ENCODE peak calls at places on chromosome 21, in five cellular contexts. T is hippocampal formation; D is activated CD8-positive, alpha-beta memory T cell treated with anti-CD3 and anti-CD28 coated beads, Interleukin-2, amount 10 ng/mL, durations not matched to agents 7 days and 5 days; H is T-helper 1 cell; J is NCI-H1436. S is an unnamed sample.

GRCh38 chr21:38478782-38479181 is 19.5 kb downstream of the ERG start:
- DNase-seq in T (no peak), D (no peak), H (no peak), J (no peak), S (no peak)

GRCh38 chr21:38242036-38242435 is 14.8 kb upstream of the KCNJ15 start:
- DNase-seq in T (no peak), D (no peak), H (no peak), J (no peak), S (no peak)

GRCh38 chr21:25850126-25850831 is 115.5 kb downstream of the GABPA start:
- DNase-seq in T (no peak), D (no peak), H (no peak), J (no peak), S (no peak)

GRCh38 chr21:31524140-31524539 is 135.4 kb upstream of the SOD1 start:
- DNase-seq in T (no peak), D (no peak), H (no peak), J (no peak), S (no peak)

GRCh38 chr21:31343680-31344480 is at the start of gene TIAM1:
- DNase-seq in T (peak; percentile 43), D (no peak), H (no peak), J (no peak), S (peak; percentile 93)

GRCh38 chr21:38386967-38387366 is 111.3 kb downstream of the ERG start:
- DNase-seq in T (no peak), D (peak; percentile 62), H (no peak), J (no peak), S (no peak)

GRCh38 chr21:21114456-21114855 is 116.2 kb downstream of the NCAM2 start:
- DNase-seq in T (no peak), D (no peak), H (no peak), J (no peak), S (no peak)

GRCh38 chr21:44267655-44268142 is 6.0 kb upstream of the DNMT3L start:
- DNase-seq in T (no peak), D (no peak), H (no peak), J (no peak), S (peak; percentile 18)

GRCh38 chr21:17387030-17387617 is 125.7 kb upstream of the CXADR start:
- DNase-seq in T (peak; percentile 25), D (peak; percentile 45), H (peak; percentile 19), J (peak; percentile 77), S (peak; percentile 83)

GRCh38 chr21:39137248-39138186 is 45.7 kb downstream of the PSMG1 start:
- DNase-seq in T (no peak), D (peak; percentile 36), H (no peak), J (no peak), S (no peak)

GRCh38 chr21:41360072-41360821 is 1.6 kb upstream of the MX2 start:
- DNase-seq in T (no peak), D (peak; percentile 41), H (no peak), J (peak; percentile 12), S (no peak)

GRCh38 chr21:42310411-42311001 is 4.7 kb downstream of the TFF3 start:
- DNase-seq in T (no peak), D (no peak), H (no peak), J (no peak), S (no peak)

GRCh38 chr21:41929248-41929647 is 24.6 kb downstream of the C2CD2 start:
- DNase-seq in T (no peak), D (no peak), H (no peak), J (no peak), S (no peak)

GRCh38 chr21:44433791-44434567 is 21.3 kb upstream of the LRRC3 start:
- DNase-seq in T (no peak), D (no peak), H (no peak), J (no peak), S (no peak)

GRCh38 chr21:45350206-45350854 is 54.6 kb upstream of the COL18A1 start:
- DNase-seq in T (no peak), D (no peak), H (no peak), J (no peak), S (no peak)

GRCh38 chr21:33325222-33326067 is 675 bp downstream of the IFNAR1 start:
- DNase-seq in T (peak; percentile 44), D (peak; percentile 77), H (peak; percentile 65), J (peak; percentile 56), S (peak; percentile 52)

GRCh38 chr21:36699546-36700294 is 805 bp downstream of the SIM2 start:
- DNase-seq in T (no peak), D (no peak), H (no peak), J (no peak), S (no peak)

GRCh38 chr21:29022141-29022540 is 2.3 kb upstream of the USP16 start:
- DNase-seq in T (no peak), D (no peak), H (no peak), J (no peak), S (no peak)

GRCh38 chr21:44295163-44295601 is 4.7 kb upstream of the PFKL start:
- DNase-seq in T (no peak), D (no peak), H (no peak), J (no peak), S (no peak)

GRCh38 chr21:45845790-45846130 is 135.8 kb upstream of the COL6A1 start:
- DNase-seq in T (no peak), D (no peak), H (no peak), J (no peak), S (no peak)

GRCh38 chr21:31554511-31555022 is 104.9 kb upstream of the SOD1 start:
- DNase-seq in T (no peak), D (peak; percentile 43), H (no peak), J (no peak), S (no peak)

GRCh38 chr21:43734830-43735229 is 15.9 kb downstream of the PDXK start:
- DNase-seq in T (no peak), D (no peak), H (no peak), J (no peak), S (no peak)

GRCh38 chr21:31576428-31576827 is 83.1 kb upstream of the SOD1 start:
- DNase-seq in T (no peak), D (no peak), H (no peak), J (peak; percentile 81), S (no peak)

GRCh38 chr21:44718571-44718970 is 7.2 kb upstream of the TSPEAR start:
- DNase-seq in T (no peak), D (no peak), H (no peak), J (no peak), S (no peak)

GRCh38 chr21:35491114-35491513 is 442.0 kb upstream of the RUNX1 start:
- DNase-seq in T (no peak), D (no peak), H (no peak), J (no peak), S (no peak)

GRCh38 chr21:44801468-44802395 is at the start of gene UBE2G2:
- DNase-seq in T (peak; percentile 80), D (peak; percentile 86), H (peak; percentile 86), J (peak; percentile 66), S (peak; percentile 69)

GRCh38 chr21:38853421-38853919 is 47.7 kb downstream of the ETS2 start:
- DNase-seq in T (no peak), D (no peak), H (no peak), J (peak; percentile 5), S (no peak)

S was measured in cerebellar cortex.